ENCODE peak calls at places on chromosomes 6 and 20, in ten cellular contexts. Y is sigmoid colon, J is stomach, H is uterus, R is body of pancreas, V is HCT116, N is heart left ventricle, G is ovary, C is vagina, B is endothelial cell of umbilical vein. P is an unnamed sample.

GRCh38 chr6:125114248-125114858 is 39.2 kb upstream of the TPD52L1 start:
- DNase-seq in Y (peak; percentile 72), J (peak; percentile 68), H (peak; percentile 28), R (peak; percentile 58), V (peak; percentile 55), N (no peak), G (peak; percentile 49), C (no peak), B (peak; percentile 69), P (no peak)

GRCh38 chr20:10519361-10520048 is 84.4 kb downstream of the SLX4IP start:
- DNase-seq in Y (no peak), J (no peak), H (no peak), R (no peak), V (no peak), N (no peak), G (no peak), C (no peak), B (no peak), P (no peak)

GRCh38 chr6:41546475-41546865 is 289 bp downstream of the FOXP4 start:
- DNase-seq in Y (no peak), J (no peak), H (no peak), R (no peak), V (no peak), N (no peak), G (no peak), C (no peak), B (no peak), P (no peak)

GRCh38 chr6:3297909-3298308 is 39.2 kb downstream of the PSMG4 start:
- DNase-seq in Y (peak; percentile 54), J (no peak), H (no peak), R (peak; percentile 16), V (no peak), N (no peak), G (no peak), C (no peak), B (no peak), P (peak; percentile 59)

GRCh38 chr6:7604506-7604905 is 14.5 kb downstream of the SNRNP48 start:
- DNase-seq in Y (no peak), J (no peak), H (no peak), R (no peak), V (no peak), N (no peak), G (no peak), C (no peak), B (no peak), P (no peak)

GRCh38 chr6:45801471-45802289 is 214.0 kb downstream of the CLIC5 start:
- DNase-seq in Y (no peak), J (no peak), H (no peak), R (no peak), V (no peak), N (no peak), G (no peak), C (no peak), B (no peak), P (no peak)

GRCh38 chr6:156686940-156687874 is 90.0 kb upstream of the ARID1B start:
- DNase-seq in Y (peak; percentile 97), J (peak; percentile 91), H (peak; percentile 93), R (peak; percentile 91), V (peak; percentile 40), N (peak; percentile 92), G (peak; percentile 94), C (no peak), B (peak; percentile 85), P (peak; percentile 94)

GRCh38 chr6:76742919-76743318 is 670.5 kb upstream of the IMPG1 start:
- DNase-seq in Y (no peak), J (no peak), H (no peak), R (no peak), V (no peak), N (no peak), G (no peak), C (no peak), B (peak; percentile 20), P (no peak)

GRCh38 chr6:42448906-42449659 is 2.6 kb downstream of the TRERF1 start:
- DNase-seq in Y (no peak), J (no peak), H (no peak), R (no peak), V (no peak), N (no peak), G (no peak), C (no peak), B (no peak), P (no peak)

GRCh38 chr6:150878347-150879213 is 13.1 kb downstream of the MTHFD1L start:
- DNase-seq in Y (no peak), J (no peak), H (no peak), R (no peak), V (no peak), N (no peak), G (no peak), C (no peak), B (no peak), P (peak; percentile 6)

GRCh38 chr6:150877928-150878327 is 12.4 kb downstream of the MTHFD1L start:
- DNase-seq in Y (no peak), J (peak; percentile 81), H (no peak), R (peak; percentile 57), V (no peak), N (no peak), G (no peak), C (no peak), B (no peak), P (peak; percentile 61)

GRCh38 chr6:150874184-150874583 is 8.7 kb downstream of the MTHFD1L start:
- DNase-seq in Y (no peak), J (no peak), H (no peak), R (no peak), V (no peak), N (no peak), G (no peak), C (no peak), B (no peak), P (no peak)

GRCh38 chr6:150880336-150880735 is 14.8 kb downstream of the MTHFD1L start:
- DNase-seq in Y (no peak), J (no peak), H (no peak), R (no peak), V (no peak), N (no peak), G (no peak), C (no peak), B (no peak), P (no peak)

GRCh38 chr6:150876598-150876997 is 11.1 kb downstream of the MTHFD1L start:
- DNase-seq in Y (peak; percentile 85), J (peak; percentile 85), H (no peak), R (peak; percentile 90), V (no peak), N (peak; percentile 54), G (no peak), C (no peak), B (no peak), P (peak; percentile 74)
- TF ChIP-seq CTCF in Y (peak; percentile 24), J (no peak), H (no peak), R (no peak), V (no peak), N (no peak), G (no peak), C (no peak), B (no peak), P (no peak)

GRCh38 chr20:32440069-32440757 is 82.1 kb downstream of the ASXL1 start:
- DNase-seq in Y (no peak), J (peak; percentile 20), H (no peak), R (no peak), V (no peak), N (no peak), G (no peak), C (no peak), B (no peak), P (peak; percentile 24)

GRCh38 chr20:32437391-32438074 is 79.4 kb downstream of the ASXL1 start:
- DNase-seq in Y (no peak), J (no peak), H (no peak), R (peak; percentile 33), V (no peak), N (no peak), G (no peak), C (no peak), B (no peak), P (no peak)

GRCh38 chr20:32439132-32439829 is 81.2 kb downstream of the ASXL1 start:
- DNase-seq in Y (peak; percentile 44), J (no peak), H (no peak), R (no peak), V (no peak), N (no peak), G (no peak), C (no peak), B (no peak), P (no peak)

GRCh38 chr20:32436968-32437367 is 78.8 kb downstream of the ASXL1 start:
- DNase-seq in Y (no peak), J (no peak), H (no peak), R (no peak), V (no peak), N (no peak), G (no peak), C (no peak), B (no peak), P (no peak)

GRCh38 chr20:32438331-32438858 is 80.3 kb downstream of the ASXL1 start:
- DNase-seq in Y (no peak), J (no peak), H (no peak), R (no peak), V (no peak), N (no peak), G (no peak), C (no peak), B (no peak), P (no peak)
- H3K36me3 ChIP-seq in Y (peaks cover 92% of the 10 kb centered on the region), J (peaks cover 86% of the 10 kb centered on the region), H (no peaks in the 10 kb centered on the region), R (peaks cover 27% of the 10 kb centered on the region), V (peaks cover 38% of the 10 kb centered on the region), N (peaks cover 85% of the 10 kb centered on the region), G (no peaks in the 10 kb centered on the region), C (peaks cover 58% of the 10 kb centered on the region), B (peaks cover 30% of the 10 kb centered on the region), P (peaks cover 69% of the 10 kb centered on the region)

GRCh38 chr6:25142506-25142905 is 136.7 kb upstream of the CARMIL1 start:
- DNase-seq in Y (no peak), J (no peak), H (no peak), R (no peak), V (no peak), N (no peak), G (no peak), C (no peak), B (no peak), P (no peak)
- TF ChIP-seq POLR2A in Y (no peak), J (no peak), H (no peak), R (no peak), V (no peak), N (no peak), G (no peak), C (no peak), B (no peak), P (no peak)

GRCh38 chr20:49323622-49324238 is 45.9 kb upstream of the ZNFX1 start:
- DNase-seq in Y (no peak), J (no peak), H (no peak), R (no peak), V (peak; percentile 34), N (no peak), G (no peak), C (no peak), B (peak; percentile 89), P (no peak)
- TF ChIP-seq CTCF in Y (no peak), J (no peak), H (peak; percentile 30), R (no peak), V (peak; percentile 25), N (peak; percentile 15), G (no peak), C (no peak), B (peak; percentile 30), P (no peak)

DNA sequence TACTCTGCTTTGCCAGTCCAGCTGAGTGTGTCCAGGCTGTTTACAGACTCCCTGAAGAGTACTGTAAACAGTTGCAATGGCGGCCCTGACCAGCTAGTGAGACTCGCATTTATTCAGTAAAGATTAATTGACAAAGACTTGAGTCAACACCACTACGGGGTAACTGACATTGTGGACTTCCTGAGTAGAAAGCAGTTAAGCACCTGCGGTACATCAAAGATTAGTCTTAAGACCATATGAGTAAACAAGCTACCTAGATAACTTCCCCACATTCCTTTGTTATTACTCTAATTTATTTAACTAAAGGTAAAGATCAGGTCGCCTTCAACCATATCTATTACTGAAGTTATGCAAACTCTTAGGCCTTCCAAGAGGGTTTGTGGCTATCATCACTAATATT is 12.6 kb downstream of the VPS52 start:
- DNase-seq in Y (no peak), J (no peak), H (no peak), R (no peak), V (no peak), N (no peak), G (no peak), C (no peak), B (no peak), P (no peak)
- H3K36me3 ChIP-seq in Y (peaks cover 68% of the 10 kb centered on the region), J (peaks cover 76% of the 10 kb centered on the region), H (no peaks in the 10 kb centered on the region), R (peaks cover 6% of the 10 kb centered on the region), V (peaks cover 8% of the 10 kb centered on the region), N (peaks cover 87% of the 10 kb centered on the region), G (no peaks in the 10 kb centered on the region), C (peaks cover 26% of the 10 kb centered on the region), B (peaks cover 2% of the 10 kb centered on the region), P (peaks cover 50% of the 10 kb centered on the region)